ENCODE peak calls at places on chromosome 17, in six cellular contexts. M, U, X, V, P and R are unnamed samples.

GRCh38 chr17:14200354-14200753 is 36.3 kb downstream of the CDRT15 start:
- DNase-seq in M (no peak), U (no peak), X (no peak), V (no peak), P (no peak), R (no peak)

GRCh38 chr17:38893612-38894011 is 23.8 kb downstream of the LASP1 start:
- DNase-seq in M (no peak), U (peak; percentile 52), X (no peak), V (peak; percentile 84), P (peak; percentile 94), R (no peak)

GRCh38 chr17:81114694-81115093 is 50.6 kb upstream of the PVALEF start:
- DNase-seq in M (no peak), U (no peak), X (no peak), V (no peak), P (no peak), R (no peak)

GRCh38 chr17:57834146-57834741 is 15.6 kb downstream of the MRPS23 start:
- DNase-seq in M (no peak), U (peak; percentile 57), X (no peak), V (peak; percentile 71), P (no peak), R (no peak)

GRCh38 chr17:17512866-17513265 is 16.7 kb upstream of the RASD1 start:
- DNase-seq in M (no peak), U (no peak), X (no peak), V (no peak), P (no peak), R (no peak)

GRCh38 chr17:61862105-61862574 is 1.2 kb downstream of the BRIP1 start:
- DNase-seq in M (no peak), U (no peak), X (no peak), V (no peak), P (no peak), R (no peak)

GRCh38 chr17:41806685-41807445 is 4.9 kb downstream of the P3H4 start:
- DNase-seq in M (no peak), U (no peak), X (no peak), V (no peak), P (no peak), R (no peak)

GRCh38 chr17:77441130-77441920 is 300.6 kb downstream of the SEC14L1 start:
- DNase-seq in M (no peak), U (peak; percentile 41), X (no peak), V (no peak), P (peak; percentile 96), R (no peak)

GRCh38 chr17:39981207-39982068 is 831 bp downstream of the PSMD3 start:
- DNase-seq in M (no peak), U (no peak), X (no peak), V (no peak), P (peak; percentile 46), R (no peak)

GRCh38 chr17:10033449-10033848 is 128.4 kb upstream of the RCVRN start:
- DNase-seq in M (no peak), U (no peak), X (no peak), V (no peak), P (peak; percentile 76), R (no peak)

GRCh38 chr17:38702900-38703741 is 2.0 kb upstream of the MLLT6 start:
- DNase-seq in M (no peak), U (peak; percentile 30), X (no peak), V (no peak), P (peak; percentile 62), R (no peak)

GRCh38 chr17:30210366-30210765 is 25.1 kb downstream of the SLC6A4 start:
- DNase-seq in M (no peak), U (peak; percentile 6), X (no peak), V (no peak), P (no peak), R (no peak)

GRCh38 chr17:46910179-46910927 is 12.6 kb upstream of the GOSR2 start:
- DNase-seq in M (no peak), U (peak; percentile 30), X (no peak), V (no peak), P (no peak), R (no peak)

DNA sequence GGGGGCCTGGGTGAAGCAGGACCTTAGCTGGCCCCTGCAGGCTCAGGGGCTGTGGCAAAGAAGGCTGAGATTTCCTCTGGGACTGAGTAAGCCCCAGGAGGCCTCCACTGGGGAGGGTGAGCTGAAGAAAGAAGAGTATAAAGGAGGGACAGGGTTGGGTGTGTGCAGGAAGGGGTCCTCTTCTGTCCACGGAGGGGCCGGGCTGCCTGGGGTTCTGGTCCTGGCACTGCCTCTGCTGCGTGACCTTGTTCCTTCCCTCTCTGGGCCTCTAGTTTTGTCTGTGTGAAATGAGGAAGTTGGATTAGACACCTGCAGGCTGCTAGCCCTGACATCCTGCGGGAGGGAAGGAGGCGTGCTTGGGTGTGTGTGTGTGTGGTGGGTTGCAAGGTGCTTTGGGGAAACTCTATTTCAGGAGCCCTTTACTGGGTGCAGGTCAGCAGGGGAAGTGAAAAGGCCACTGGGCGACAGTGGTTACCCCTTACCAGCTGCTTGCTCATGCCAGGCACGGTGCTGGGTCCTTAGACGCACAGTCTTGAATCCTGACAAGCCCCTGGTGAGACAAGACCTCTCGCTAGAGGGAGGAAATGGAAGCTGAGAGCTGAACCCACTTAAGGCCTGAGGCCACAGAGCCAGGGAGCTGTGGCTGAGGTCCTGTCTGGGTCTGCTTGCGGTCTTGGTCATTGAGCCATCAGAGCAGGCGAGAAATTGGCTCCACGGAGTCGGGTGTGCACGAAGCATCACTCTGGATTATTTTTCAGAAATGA is 60.7 kb downstream of the OR1D5 start:
- DNase-seq in M (no peak), U (peak; percentile 55), X (no peak), V (peak; percentile 56), P (peak; percentile 71), R (no peak)
- H3K4me3 ChIP-seq in M (no peak overlapping the region), U (no peak overlapping the region), X (no peak overlapping the region), V (no peak overlapping the region), P (no peak overlapping the region), R (no peak overlapping the region)

DNA sequence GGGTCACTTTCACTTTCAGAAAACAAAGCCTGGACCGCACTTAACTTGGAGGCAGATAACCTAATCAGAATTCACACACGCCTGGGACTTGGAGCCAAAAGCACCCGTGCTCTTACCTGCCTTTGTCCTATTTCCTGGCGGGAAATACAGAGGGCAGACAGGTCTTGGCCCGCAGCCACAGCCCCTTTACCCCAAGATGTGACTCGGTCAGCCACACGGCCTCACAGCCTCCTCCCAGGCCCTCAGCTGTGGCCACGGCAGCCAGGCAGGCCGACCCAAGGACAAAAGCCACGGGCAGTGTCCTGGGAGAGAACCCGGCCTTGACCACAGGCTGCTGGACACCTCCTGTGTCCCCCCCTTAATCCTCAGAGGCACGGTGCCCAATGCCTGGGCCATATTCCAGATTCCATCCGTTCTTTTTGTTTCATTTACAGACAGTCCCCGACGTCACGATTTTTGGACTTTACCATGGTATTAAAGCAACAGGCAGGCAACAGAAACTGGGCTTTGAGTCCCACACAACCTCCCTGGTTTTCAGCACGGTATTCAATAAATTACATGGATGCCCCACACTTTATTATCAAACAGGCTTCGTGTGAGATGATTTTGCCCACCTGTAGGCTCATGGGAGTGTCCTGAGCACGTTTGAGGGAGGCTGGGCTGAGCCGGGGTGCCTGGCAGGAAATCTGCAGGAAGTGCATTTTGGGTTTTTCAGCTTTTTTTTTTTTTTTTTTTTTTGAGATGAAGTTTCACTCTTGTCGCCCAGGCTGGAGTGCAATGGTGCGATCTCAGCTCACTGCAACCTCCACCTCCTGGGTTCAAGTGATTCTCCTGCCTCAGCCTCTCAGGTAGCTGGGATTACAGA is 30.0 kb upstream of the GAA start:
- DNase-seq in M (no peak), U (peak; percentile 84), X (peak; percentile 35), V (peak; percentile 71), P (no peak), R (no peak)
- TF ChIP-seq POLR2A in M (no peak), U (no peak), X (no peak), V (no peak), P (no peak), R (no peak)

GRCh38 chr17:55354010-55354409 is 67.6 kb downstream of the MMD start:
- DNase-seq in M (no peak), U (no peak), X (no peak), V (no peak), P (no peak), R (no peak)

GRCh38 chr17:55348749-55349354 is 72.8 kb downstream of the MMD start:
- DNase-seq in M (peak; percentile 66), U (peak; percentile 44), X (peak; percentile 15), V (no peak), P (peak; percentile 40), R (no peak)

GRCh38 chr17:55347341-55347740 is 74.3 kb downstream of the MMD start:
- DNase-seq in M (no peak), U (no peak), X (no peak), V (no peak), P (no peak), R (no peak)

GRCh38 chr17:55354941-55355340 is 66.7 kb downstream of the MMD start:
- DNase-seq in M (no peak), U (no peak), X (no peak), V (no peak), P (no peak), R (no peak)

GRCh38 chr17:55351027-55351625 is 70.5 kb downstream of the MMD start:
- DNase-seq in M (no peak), U (no peak), X (no peak), V (no peak), P (peak; percentile 4), R (no peak)
- H3K4me3 ChIP-seq in M (no peak overlapping the region), U (no peak overlapping the region), X (no peak overlapping the region), V (no peak overlapping the region), P (no peak overlapping the region), R (no peak overlapping the region)

GRCh38 chr17:75764711-75765421 is at the start of gene GALK1:
- DNase-seq in M (peak; percentile 78), U (peak; percentile 75), X (peak; percentile 66), V (peak; percentile 88), P (peak; percentile 86), R (no peak)
- TF ChIP-seq POLR2A in M (peak; percentile 71), U (peak; percentile 62), X (no peak), V (peak; percentile 64), P (peak; percentile 66), R (no peak)

GRCh38 chr17:16419074-16419928 is 3.9 kb downstream of the TRPV2 start:
- DNase-seq in M (peak; percentile 58), U (peak; percentile 44), X (no peak), V (no peak), P (peak; percentile 90), R (no peak)
- H3K4me3 ChIP-seq in M (no peak overlapping the region), U (no peak overlapping the region), X (no peak overlapping the region), V (no peak overlapping the region), P (peak overlapping the region; percentile 4), R (peak overlapping the region; percentile 19)

DNA sequence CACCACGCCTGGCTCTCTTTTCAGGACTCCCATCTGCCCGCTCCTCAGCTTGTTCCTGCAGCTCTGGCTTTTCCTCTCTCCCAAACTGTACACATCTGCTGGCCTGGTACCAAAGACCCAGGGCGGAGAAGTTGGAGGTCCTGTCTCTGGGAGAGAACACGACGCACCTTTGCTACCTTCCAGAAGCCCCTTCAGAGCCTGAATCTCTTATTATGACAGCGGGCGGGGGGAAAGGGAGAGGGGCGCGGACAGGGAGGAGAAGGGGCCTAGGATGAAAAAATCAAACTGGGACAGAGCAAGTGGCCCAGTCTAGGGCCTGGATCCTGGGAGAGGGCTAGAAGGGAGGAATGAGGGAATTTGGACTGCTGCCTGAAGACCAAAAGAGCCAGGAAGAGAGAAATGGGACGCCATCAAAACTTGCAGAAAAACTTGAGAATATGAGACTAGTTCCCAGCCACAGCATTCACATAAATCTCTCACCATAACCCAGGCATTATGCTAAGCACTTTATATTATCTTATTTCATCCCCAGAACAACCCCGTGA is 2.5 kb upstream of the PER1 start:
- DNase-seq in M (no peak), U (no peak), X (no peak), V (no peak), P (no peak), R (no peak)
- TF ChIP-seq POLR2A in M (no peak), U (no peak), X (peak; percentile 21), V (no peak), P (no peak), R (no peak)